ENCODE peak calls at places on chromosome 18, in nine cellular contexts. M, U, D, G, C, I, X, T and L are unnamed samples.

GRCh38 chr18:76476665-76477561 is 18.1 kb downstream of the ZNF516 start:
- DNase-seq in M (no peak), U (peak), D (no peak), G (no peak), C (peak), I (no peak), X (no peak), T (no peak), L (no peak)

GRCh38 chr18:74682998-74683311 is 85.3 kb downstream of the ZNF407 start:
- DNase-seq in M (no peak), U (peak), D (no peak), G (no peak), C (no peak), I (no peak), X (no peak), T (no peak), L (no peak)

GRCh38 chr18:7617738-7618422 is 50.8 kb downstream of the PTPRM start:
- DNase-seq in M (no peak), U (peak), D (no peak), G (peak), C (peak), I (no peak), X (no peak), T (no peak), L (no peak)

GRCh38 chr18:26963292-26963691 is 97.8 kb upstream of the AQP4 start:
- DNase-seq in M (no peak), U (no peak), D (no peak), G (no peak), C (no peak), I (no peak), X (no peak), T (no peak), L (no peak)

GRCh38 chr18:60506682-60507081 is 134.1 kb upstream of the MC4R start:
- DNase-seq in M (no peak), U (peak), D (no peak), G (no peak), C (no peak), I (no peak), X (no peak), T (no peak), L (no peak)

GRCh38 chr18:65938592-65939372 is 188.0 kb downstream of the CDH7 start:
- DNase-seq in M (no peak), U (no peak), D (no peak), G (no peak), C (no peak), I (no peak), X (peak), T (no peak), L (no peak)

GRCh38 chr18:25831226-25831828 is 259.1 kb downstream of the SS18 start:
- DNase-seq in M (no peak), U (no peak), D (no peak), G (no peak), C (peak), I (no peak), X (no peak), T (no peak), L (no peak)

GRCh38 chr18:9804517-9805104 is 81.2 kb upstream of the TXNDC2 start:
- DNase-seq in M (no peak), U (no peak), D (no peak), G (no peak), C (no peak), I (no peak), X (no peak), T (no peak), L (no peak)

GRCh38 chr18:60962629-60963028 is 370.6 kb upstream of the CDH20 start:
- DNase-seq in M (no peak), U (no peak), D (no peak), G (no peak), C (no peak), I (no peak), X (no peak), T (no peak), L (no peak)

GRCh38 chr18:45962461-45962860 is 4.7 kb downstream of the EPG5 start:
- DNase-seq in M (no peak), U (no peak), D (no peak), G (no peak), C (peak), I (peak), X (no peak), T (peak), L (no peak)

GRCh38 chr18:6370410-6370809 is 44.3 kb downstream of the L3MBTL4 start:
- DNase-seq in M (no peak), U (no peak), D (no peak), G (no peak), C (no peak), I (no peak), X (no peak), T (no peak), L (no peak)

GRCh38 chr18:78903436-78904178 is 76.0 kb upstream of the SALL3 start:
- DNase-seq in M (no peak), U (no peak), D (no peak), G (no peak), C (no peak), I (no peak), X (no peak), T (no peak), L (no peak)

GRCh38 chr18:50709215-50709614 is 110.6 kb downstream of the MRO start:
- DNase-seq in M (no peak), U (no peak), D (no peak), G (no peak), C (no peak), I (no peak), X (peak), T (no peak), L (no peak)

GRCh38 chr18:47191956-47192355 is 15.8 kb upstream of the IER3IP1 start:
- DNase-seq in M (no peak), U (no peak), D (no peak), G (no peak), C (peak), I (no peak), X (no peak), T (no peak), L (no peak)

GRCh38 chr18:79439201-79440023 is 43.7 kb downstream of the NFATC1 start:
- DNase-seq in M (no peak), U (peak), D (no peak), G (no peak), C (peak), I (peak), X (no peak), T (no peak), L (peak)

GRCh38 chr18:79912409-79912991 is 39.0 kb downstream of the SLC66A2 start:
- DNase-seq in M (no peak), U (no peak), D (peak), G (no peak), C (no peak), I (peak), X (peak), T (no peak), L (peak)

GRCh38 chr18:44761812-44762211 is 81.1 kb downstream of the SETBP1 start:
- DNase-seq in M (no peak), U (no peak), D (no peak), G (no peak), C (no peak), I (no peak), X (no peak), T (no peak), L (no peak)

GRCh38 chr18:11987527-11987926 is 6.2 kb downstream of the IMPA2 start:
- DNase-seq in M (no peak), U (no peak), D (peak), G (no peak), C (no peak), I (no peak), X (no peak), T (no peak), L (no peak)